ENCODE peak calls at places on chromosomes 3 and 15, in nine cellular contexts. Z, U, I, R, H, B, K, Q and O are unnamed samples.

GRCh38 chr15:62940755-62941361 is 101.7 kb upstream of the TPM1 start:
- DNase-seq in Z (peak; percentile 99), U (peak; percentile 89), I (peak; percentile 92), R (peak; percentile 98), H (no peak), B (peak; percentile 13), K (peak; percentile 22), Q (peak; percentile 10), O (no peak)

GRCh38 chr3:30498587-30498967 is 107.8 kb upstream of the TGFBR2 start:
- DNase-seq in Z (no peak), U (no peak), I (no peak), R (no peak), H (no peak), B (no peak), K (no peak), Q (no peak), O (no peak)

GRCh38 chr3:104610730-104611652 is 755.7 kb upstream of the ALCAM start:
- DNase-seq in Z (no peak), U (no peak), I (no peak), R (no peak), H (no peak), B (no peak), K (no peak), Q (no peak), O (no peak)

GRCh38 chr3:197003461-197004385 is 25.9 kb downstream of the MELTF start:
- DNase-seq in Z (no peak), U (no peak), I (peak; percentile 72), R (no peak), H (no peak), B (peak; percentile 49), K (peak; percentile 39), Q (peak; percentile 47), O (no peak)

GRCh38 chr3:108388136-108389132 is 92.1 kb downstream of the HHLA2 start:
- DNase-seq in Z (no peak), U (no peak), I (no peak), R (peak; percentile 70), H (no peak), B (peak; percentile 36), K (no peak), Q (no peak), O (no peak)

GRCh38 chr15:27763514-27763913 is 335.6 kb downstream of the OCA2 start:
- DNase-seq in Z (no peak), U (no peak), I (no peak), R (no peak), H (no peak), B (no peak), K (no peak), Q (no peak), O (no peak)

GRCh38 chr3:152026033-152026556 is 152.7 kb downstream of the SUCNR1 start:
- DNase-seq in Z (peak; percentile 58), U (peak; percentile 78), I (no peak), R (peak; percentile 85), H (no peak), B (no peak), K (no peak), Q (no peak), O (no peak)

GRCh38 chr3:182609575-182610156 is 183.6 kb upstream of the ATP11B start:
- DNase-seq in Z (no peak), U (no peak), I (no peak), R (no peak), H (no peak), B (no peak), K (peak; percentile 6), Q (no peak), O (no peak)

GRCh38 chr3:25508433-25508832 is 80.4 kb downstream of the RARB start:
- DNase-seq in Z (no peak), U (no peak), I (no peak), R (no peak), H (no peak), B (no peak), K (no peak), Q (no peak), O (no peak)

GRCh38 chr3:4524423-4524769 is 31.2 kb downstream of the ITPR1 start:
- DNase-seq in Z (no peak), U (peak; percentile 61), I (no peak), R (peak; percentile 8), H (no peak), B (no peak), K (no peak), Q (no peak), O (no peak)

GRCh38 chr3:120420855-120421570 is 29.8 kb downstream of the FSTL1 start:
- DNase-seq in Z (peak; percentile 35), U (no peak), I (peak; percentile 71), R (peak; percentile 75), H (no peak), B (no peak), K (no peak), Q (peak; percentile 79), O (no peak)

GRCh38 chr15:90760661-90761232 is 43.6 kb downstream of the BLM start:
- DNase-seq in Z (no peak), U (no peak), I (no peak), R (no peak), H (no peak), B (no peak), K (no peak), Q (peak; percentile 14), O (no peak)

GRCh38 chr3:188053710-188054379 is 100.1 kb upstream of the LPP start:
- DNase-seq in Z (no peak), U (no peak), I (no peak), R (no peak), H (no peak), B (no peak), K (no peak), Q (no peak), O (no peak)

GRCh38 chr15:90953947-90954711 is 555 bp upstream of the RCCD1 start:
- DNase-seq in Z (no peak), U (no peak), I (no peak), R (no peak), H (no peak), B (no peak), K (no peak), Q (no peak), O (no peak)

GRCh38 chr15:99106417-99107220 is 1.7 kb downstream of the SYNM start:
- DNase-seq in Z (peak; percentile 44), U (no peak), I (no peak), R (peak; percentile 7), H (no peak), B (no peak), K (peak; percentile 71), Q (no peak), O (no peak)

GRCh38 chr3:12371525-12372140 is 82.8 kb downstream of the PPARG start:
- DNase-seq in Z (no peak), U (peak; percentile 41), I (peak; percentile 58), R (peak; percentile 66), H (no peak), B (no peak), K (no peak), Q (no peak), O (no peak)

GRCh38 chr3:11604139-11604895 is 39.4 kb downstream of the VGLL4 start:
- DNase-seq in Z (peak; percentile 69), U (no peak), I (no peak), R (peak; percentile 78), H (no peak), B (no peak), K (no peak), Q (no peak), O (no peak)

GRCh38 chr3:13492976-13493866 is 13.1 kb downstream of the HDAC11 start:
- DNase-seq in Z (no peak), U (no peak), I (peak; percentile 50), R (no peak), H (no peak), B (no peak), K (no peak), Q (no peak), O (no peak)

GRCh38 chr15:40891810-40892448 is 2.3 kb upstream of the VPS18 start:
- DNase-seq in Z (peak; percentile 40), U (no peak), I (no peak), R (peak; percentile 27), H (no peak), B (peak; percentile 39), K (peak; percentile 51), Q (peak; percentile 54), O (no peak)

GRCh38 chr3:32147509-32147908 is 41.1 kb downstream of the GPD1L start:
- DNase-seq in Z (no peak), U (no peak), I (no peak), R (peak; percentile 13), H (no peak), B (no peak), K (no peak), Q (no peak), O (no peak)

GRCh38 chr3:196193738-196194541 is 17.3 kb downstream of the ZDHHC19 start:
- DNase-seq in Z (no peak), U (no peak), I (peak; percentile 85), R (no peak), H (no peak), B (no peak), K (peak; percentile 41), Q (no peak), O (no peak)

GRCh38 chr3:13550257-13550693 is 1.4 kb downstream of the FBLN2 start:
- DNase-seq in Z (no peak), U (no peak), I (peak; percentile 44), R (no peak), H (no peak), B (no peak), K (no peak), Q (no peak), O (no peak)

GRCh38 chr3:138675393-138675792 is 66.8 kb downstream of the FAIM start:
- DNase-seq in Z (no peak), U (no peak), I (no peak), R (peak; percentile 38), H (no peak), B (no peak), K (no peak), Q (peak; percentile 28), O (no peak)

GRCh38 chr15:39583586-39584265 is 2.8 kb downstream of the THBS1 start:
- DNase-seq in Z (no peak), U (peak; percentile 25), I (peak; percentile 42), R (peak; percentile 43), H (no peak), B (peak; percentile 49), K (no peak), Q (peak; percentile 72), O (no peak)

GRCh38 chr3:128323206-128324081 is 143.2 kb downstream of the DNAJB8 start:
- DNase-seq in Z (no peak), U (no peak), I (no peak), R (no peak), H (no peak), B (no peak), K (peak; percentile 88), Q (no peak), O (no peak)

GRCh38 chr15:35622641-35623340 is 76.8 kb upstream of the DPH6 start:
- DNase-seq in Z (no peak), U (no peak), I (no peak), R (no peak), H (no peak), B (no peak), K (no peak), Q (no peak), O (no peak)

GRCh38 chr3:179652467-179653105 is at the start of gene USP13:
- DNase-seq in Z (peak; percentile 73), U (peak; percentile 50), I (peak; percentile 90), R (peak; percentile 85), H (peak; percentile 41), B (peak; percentile 71), K (peak; percentile 70), Q (peak; percentile 85), O (peak; percentile 82)

GRCh38 chr3:19149388-19149787 is 1.1 kb downstream of the KCNH8 start:
- DNase-seq in Z (peak; percentile 25), U (no peak), I (no peak), R (peak; percentile 13), H (no peak), B (peak; percentile 14), K (no peak), Q (peak; percentile 84), O (no peak)

GRCh38 chr3:122977645-122978466 is 49.7 kb downstream of the SEMA5B start:
- DNase-seq in Z (peak; percentile 88), U (no peak), I (peak; percentile 86), R (peak; percentile 89), H (no peak), B (no peak), K (peak; percentile 5), Q (peak; percentile 91), O (peak; percentile 79)

GRCh38 chr3:30184102-30184810 is 422.1 kb upstream of the TGFBR2 start:
- DNase-seq in Z (no peak), U (no peak), I (no peak), R (no peak), H (no peak), B (no peak), K (no peak), Q (no peak), O (no peak)

GRCh38 chr3:17640466-17640865 is 102.0 kb downstream of the TBC1D5 start:
- DNase-seq in Z (no peak), U (no peak), I (no peak), R (peak; percentile 59), H (no peak), B (no peak), K (no peak), Q (no peak), O (no peak)